ENCODE peak calls at places on chromosome 17, in nine cellular contexts. One of them, this sample, is unnamed.
A peak's percentile ranks its signal among the peaks of the same experiment; 100 is the strongest.

GRCh38 chr17:50177983-50178834 is 12.4 kb downstream of the SGCA start:
- DNase-seq in colonic mucosa: peak; percentile 84
- DNase-seq in T-helper 2 cell: peak; percentile 54
- DNase-seq in BJ: peak; percentile 93
- DNase-seq in stimulated activated CD8-positive, alpha-beta memory T cell treated with anti-CD3 and anti-CD28 coated beads, Interleukin-4, amount 100 ng/mL, for 1 hour: peak; percentile 17
- DNase-seq in GM03348: peak; percentile 89
- DNase-seq in NCI-H187: no peak
- DNase-seq in C1 segment of cervical spinal cord: no peak
- DNase-seq in NCI-H1105: no peak
- DNase-seq in this sample: no peak

GRCh38 chr17:67628580-67629013 is 89.1 kb upstream of the NOL11 start:
- DNase-seq in NCI-H187: no peak
- DNase-seq in NCI-H1105: no peak
- DNase-seq in colonic mucosa: no peak
- DNase-seq in stimulated activated CD8-positive, alpha-beta memory T cell treated with anti-CD3 and anti-CD28 coated beads, Interleukin-4, amount 100 ng/mL, for 1 hour: no peak
- DNase-seq in GM03348: no peak
- DNase-seq in BJ: no peak
- DNase-seq in T-helper 2 cell: no peak
- DNase-seq in C1 segment of cervical spinal cord: no peak
- DNase-seq in this sample: no peak

GRCh38 chr17:78993241-78993956 is 13.7 kb upstream of the LGALS3BP start:
- DNase-seq in T-helper 2 cell: peak; percentile 43
- DNase-seq in colonic mucosa: peak; percentile 79
- DNase-seq in GM03348: peak; percentile 76
- DNase-seq in stimulated activated CD8-positive, alpha-beta memory T cell treated with anti-CD3 and anti-CD28 coated beads, Interleukin-4, amount 100 ng/mL, for 1 hour: peak; percentile 23
- DNase-seq in C1 segment of cervical spinal cord: no peak
- DNase-seq in NCI-H187: no peak
- DNase-seq in NCI-H1105: peak; percentile 19
- DNase-seq in BJ: no peak
- DNase-seq in this sample: peak; percentile 60

GRCh38 chr17:64309710-64310109 is 46.6 kb upstream of the TEX2 start:
- DNase-seq in stimulated activated CD8-positive, alpha-beta memory T cell treated with anti-CD3 and anti-CD28 coated beads, Interleukin-4, amount 100 ng/mL, for 1 hour: no peak
- DNase-seq in NCI-H1105: no peak
- DNase-seq in colonic mucosa: no peak
- DNase-seq in T-helper 2 cell: no peak
- DNase-seq in GM03348: no peak
- DNase-seq in C1 segment of cervical spinal cord: no peak
- DNase-seq in NCI-H187: no peak
- DNase-seq in BJ: no peak
- DNase-seq in this sample: no peak

GRCh38 chr17:50867856-50868438 is 1.8 kb upstream of the TOB1 start:
- DNase-seq in stimulated activated CD8-positive, alpha-beta memory T cell treated with anti-CD3 and anti-CD28 coated beads, Interleukin-4, amount 100 ng/mL, for 1 hour: no peak
- DNase-seq in NCI-H187: no peak
- DNase-seq in GM03348: no peak
- DNase-seq in BJ: no peak
- DNase-seq in colonic mucosa: no peak
- DNase-seq in C1 segment of cervical spinal cord: no peak
- DNase-seq in NCI-H1105: no peak
- DNase-seq in T-helper 2 cell: no peak
- DNase-seq in this sample: no peak

GRCh38 chr17:71338396-71338795 is 782.4 kb upstream of the SOX9 start:
- DNase-seq in colonic mucosa: peak; percentile 30
- DNase-seq in C1 segment of cervical spinal cord: no peak
- DNase-seq in GM03348: peak; percentile 65
- DNase-seq in stimulated activated CD8-positive, alpha-beta memory T cell treated with anti-CD3 and anti-CD28 coated beads, Interleukin-4, amount 100 ng/mL, for 1 hour: no peak
- DNase-seq in T-helper 2 cell: no peak
- DNase-seq in NCI-H187: no peak
- DNase-seq in BJ: no peak
- DNase-seq in NCI-H1105: no peak
- DNase-seq in this sample: no peak

GRCh38 chr17:59618894-59619312 is 792 bp upstream of the CLTC start:
- DNase-seq in NCI-H1105: no peak
- DNase-seq in stimulated activated CD8-positive, alpha-beta memory T cell treated with anti-CD3 and anti-CD28 coated beads, Interleukin-4, amount 100 ng/mL, for 1 hour: no peak
- DNase-seq in colonic mucosa: peak; percentile 91
- DNase-seq in NCI-H187: no peak
- DNase-seq in T-helper 2 cell: no peak
- DNase-seq in GM03348: no peak
- DNase-seq in BJ: no peak
- DNase-seq in C1 segment of cervical spinal cord: no peak
- DNase-seq in this sample: no peak

GRCh38 chr17:46194393-46195216 is 1.4 kb upstream of the KANSL1 start:
- DNase-seq in T-helper 2 cell: peak; percentile 96
- DNase-seq in C1 segment of cervical spinal cord: no peak
- DNase-seq in stimulated activated CD8-positive, alpha-beta memory T cell treated with anti-CD3 and anti-CD28 coated beads, Interleukin-4, amount 100 ng/mL, for 1 hour: peak; percentile 39
- DNase-seq in colonic mucosa: peak; percentile 58
- DNase-seq in NCI-H187: no peak
- DNase-seq in BJ: no peak
- DNase-seq in GM03348: peak; percentile 43
- DNase-seq in NCI-H1105: peak; percentile 33
- DNase-seq in this sample: no peak

GRCh38 chr17:40063915-40064531 is 1.3 kb downstream of the THRA start:
- DNase-seq in NCI-H1105: no peak
- DNase-seq in C1 segment of cervical spinal cord: no peak
- DNase-seq in T-helper 2 cell: no peak
- DNase-seq in BJ: no peak
- DNase-seq in GM03348: no peak
- DNase-seq in stimulated activated CD8-positive, alpha-beta memory T cell treated with anti-CD3 and anti-CD28 coated beads, Interleukin-4, amount 100 ng/mL, for 1 hour: no peak
- DNase-seq in colonic mucosa: peak; percentile 62
- DNase-seq in NCI-H187: no peak
- DNase-seq in this sample: no peak

GRCh38 chr17:410674-411401 is 58.2 kb upstream of the RPH3AL start:
- DNase-seq in GM03348: peak; percentile 25
- DNase-seq in BJ: no peak
- DNase-seq in T-helper 2 cell: peak; percentile 74
- DNase-seq in NCI-H1105: no peak
- DNase-seq in stimulated activated CD8-positive, alpha-beta memory T cell treated with anti-CD3 and anti-CD28 coated beads, Interleukin-4, amount 100 ng/mL, for 1 hour: no peak
- DNase-seq in colonic mucosa: no peak
- DNase-seq in C1 segment of cervical spinal cord: no peak
- DNase-seq in NCI-H187: no peak
- DNase-seq in this sample: no peak

GRCh38 chr17:44830359-44831269 is 527 bp upstream of the GJC1 start:
- DNase-seq in colonic mucosa: no peak
- DNase-seq in C1 segment of cervical spinal cord: no peak
- DNase-seq in BJ: no peak
- DNase-seq in stimulated activated CD8-positive, alpha-beta memory T cell treated with anti-CD3 and anti-CD28 coated beads, Interleukin-4, amount 100 ng/mL, for 1 hour: no peak
- DNase-seq in NCI-H187: no peak
- DNase-seq in GM03348: peak; percentile 57
- DNase-seq in NCI-H1105: no peak
- DNase-seq in T-helper 2 cell: no peak
- DNase-seq in this sample: peak; percentile 8

GRCh38 chr17:57086069-57086930 is 1.3 kb downstream of the AKAP1 start:
- DNase-seq in BJ: no peak
- DNase-seq in C1 segment of cervical spinal cord: no peak
- DNase-seq in colonic mucosa: peak; percentile 87
- DNase-seq in GM03348: peak; percentile 50
- DNase-seq in stimulated activated CD8-positive, alpha-beta memory T cell treated with anti-CD3 and anti-CD28 coated beads, Interleukin-4, amount 100 ng/mL, for 1 hour: no peak
- DNase-seq in T-helper 2 cell: peak; percentile 37
- DNase-seq in NCI-H187: no peak
- DNase-seq in NCI-H1105: peak; percentile 30
- DNase-seq in this sample: no peak

This sample was measured in dorsolateral prefrontal cortex.